ENCODE peak calls at places on chromosomes 7 and 10, in seven cellular contexts. M is psoas muscle; G is pulmonary artery endothelial cell; A is activated naive CD4-positive, alpha-beta T cell; R is HEK293T; Z is lung; I is stimulated activated CD4-positive, alpha-beta T cell treated with anti-CD3 and anti-CD28 coated beads, Interleukin-15, amount 100 ng/mL, for 24 hours. D is an unnamed sample.

GRCh38 chr7:66409493-66409892 is 204.4 kb downstream of the TPST1 start:
- DNase-seq in A (no peak), R (no peak), M (no peak), Z (no peak), I (no peak), G (no peak), D (no peak)

GRCh38 chr10:24463683-24464426 is 254.9 kb downstream of the KIAA1217 start:
- DNase-seq in A (no peak), M (no peak), I (peak; percentile 27), G (peak; percentile 5), Z (no peak), R (no peak), D (no peak)

GRCh38 chr7:83355143-83355542 is 192.5 kb upstream of the PCLO start:
- DNase-seq in R (no peak), I (no peak), G (no peak), M (no peak), A (no peak), Z (no peak), D (no peak)

GRCh38 chr7:44057849-44058758 is 7.3 kb downstream of the PGAM2 start:
- DNase-seq in G (no peak), R (no peak), M (peak; percentile 48), I (no peak), Z (no peak), A (no peak), D (no peak)

GRCh38 chr10:72322280-72323058 is 32.2 kb downstream of the DNAJB12 start:
- DNase-seq in Z (no peak), I (peak; percentile 73), A (no peak), G (no peak), R (no peak), M (no peak), D (no peak)

GRCh38 chr7:98329100-98329871 is 47.8 kb downstream of the BRI3 start:
- DNase-seq in I (no peak), R (no peak), Z (no peak), A (no peak), G (no peak), M (no peak), D (no peak)

GRCh38 chr10:8539056-8539455 is 484.6 kb downstream of the GATA3 start:
- DNase-seq in M (no peak), A (no peak), R (no peak), Z (no peak), I (no peak), G (no peak), D (no peak)

GRCh38 chr7:39271386-39271785 is 293.7 kb downstream of the POU6F2 start:
- DNase-seq in A (no peak), Z (peak; percentile 61), R (peak; percentile 38), I (no peak), M (no peak), G (no peak), D (no peak)

GRCh38 chr7:106064836-106065559 is 47.1 kb downstream of the SYPL1 start:
- DNase-seq in I (no peak), G (no peak), A (no peak), R (no peak), M (peak; percentile 94), Z (peak; percentile 67), D (no peak)

GRCh38 chr7:150753826-150754603 is 16.8 kb downstream of the GIMAP5 start:
- DNase-seq in I (peak; percentile 50), M (no peak), Z (no peak), R (peak; percentile 50), G (peak; percentile 90), A (no peak), D (no peak)

GRCh38 chr7:29893351-29894005 is 87.2 kb downstream of the WIPF3 start:
- DNase-seq in Z (no peak), M (no peak), A (no peak), I (no peak), R (no peak), G (no peak), D (no peak)

GRCh38 chr7:13908667-13909382 is 80.6 kb downstream of the ETV1 start:
- DNase-seq in A (no peak), I (no peak), G (no peak), R (no peak), Z (no peak), M (no peak), D (no peak)

GRCh38 chr10:77622822-77623410 is 14.7 kb downstream of the KCNMA1 start:
- DNase-seq in A (no peak), I (no peak), M (no peak), R (no peak), G (no peak), Z (no peak), D (no peak)

GRCh38 chr7:95723583-95724180 is 48.7 kb upstream of the DYNC1I1 start:
- DNase-seq in R (peak; percentile 67), G (peak; percentile 49), A (no peak), Z (no peak), M (no peak), I (peak; percentile 20), D (no peak)

GRCh38 chr10:126935263-126935946 is 30.2 kb downstream of the DOCK1 start:
- DNase-seq in R (no peak), I (no peak), Z (no peak), G (no peak), A (no peak), M (no peak), D (no peak)

GRCh38 chr7:40921589-40922315 is 781.1 kb downstream of the INHBA start:
- DNase-seq in Z (no peak), R (no peak), I (no peak), G (no peak), A (no peak), M (no peak), D (no peak)

GRCh38 chr10:87504307-87504666 is 406 bp upstream of the MINPP1 start:
- DNase-seq in A (no peak), Z (no peak), I (no peak), G (no peak), M (no peak), R (no peak), D (no peak)